ENCODE peak calls at places on chromosomes 7 and 10, in five cellular contexts. V is ovary, Y is kidney epithelial cell, W is suprapubic skin, L is AG04450. H is an unnamed sample.

GRCh38 chr10:22259280-22259679 is 41.5 kb upstream of the EBLN1 start:
- DNase-seq in V (no peak), Y (no peak), W (no peak), L (no peak), H (peak; percentile 20)

GRCh38 chr10:810351-810846 is 120.9 kb upstream of the DIP2C start:
- DNase-seq in V (no peak), Y (no peak), W (no peak), L (no peak), H (no peak)

GRCh38 chr7:81616951-81617350 is 152.9 kb downstream of the HGF start:
- DNase-seq in V (no peak), Y (no peak), W (no peak), L (no peak), H (no peak)

GRCh38 chr10:76303682-76304316 is 872.4 kb downstream of the LRMDA start:
- DNase-seq in V (peak; percentile 77), Y (no peak), W (peak; percentile 80), L (peak; percentile 21), H (peak; percentile 17)

GRCh38 chr7:46759711-46760480 is 822.0 kb downstream of the TNS3 start:
- DNase-seq in V (no peak), Y (no peak), W (no peak), L (no peak), H (no peak)

GRCh38 chr7:53428045-53428444 is 392.6 kb downstream of the POM121L12 start:
- DNase-seq in V (no peak), Y (no peak), W (no peak), L (no peak), H (no peak)

GRCh38 chr10:30092151-30092790 is 32.9 kb upstream of the JCAD start:
- DNase-seq in V (no peak), Y (peak; percentile 25), W (no peak), L (peak; percentile 24), H (no peak)

GRCh38 chr10:30371954-30372353 is 22.9 kb upstream of the MTPAP start:
- DNase-seq in V (no peak), Y (no peak), W (no peak), L (no peak), H (no peak)

GRCh38 chr10:124705021-124705740 is 39.0 kb downstream of the FAM53B start:
- DNase-seq in V (no peak), Y (no peak), W (no peak), L (no peak), H (peak; percentile 47)

GRCh38 chr10:124706876-124707516 is 37.2 kb downstream of the FAM53B start:
- DNase-seq in V (no peak), Y (no peak), W (no peak), L (no peak), H (no peak)

GRCh38 chr10:124704428-124704805 is 39.8 kb downstream of the FAM53B start:
- DNase-seq in V (no peak), Y (no peak), W (no peak), L (no peak), H (no peak)

GRCh38 chr10:124706462-124706857 is 37.7 kb downstream of the FAM53B start:
- DNase-seq in V (peak; percentile 44), Y (no peak), W (no peak), L (no peak), H (no peak)

GRCh38 chr10:124705817-124706461 is 38.2 kb downstream of the FAM53B start:
- DNase-seq in V (peak; percentile 47), Y (no peak), W (no peak), L (no peak), H (no peak)
- TF ChIP-seq CTCF in V (no peak), Y (no peak), W (no peak), L (no peak), H (no peak)

DNA sequence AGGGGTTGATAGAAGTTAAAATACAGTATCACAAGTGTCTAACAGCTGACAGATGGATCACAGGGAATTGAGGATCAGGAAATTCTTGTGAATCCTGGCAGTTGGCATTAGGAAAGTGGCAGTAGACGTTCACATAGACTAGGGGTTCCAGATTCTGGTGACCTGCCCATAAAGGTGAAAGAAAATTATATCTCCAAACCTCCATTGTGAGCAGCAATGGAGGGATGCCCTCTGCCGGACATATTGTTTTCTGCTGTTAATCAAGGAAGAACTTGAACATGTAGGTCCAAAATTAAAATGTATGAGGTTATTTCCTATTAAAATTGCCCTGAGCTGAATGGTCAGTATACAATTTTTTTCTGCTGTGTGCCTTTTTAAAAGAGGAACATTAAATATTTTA is 5.1 kb downstream of the NME8 start:
- DNase-seq in V (no peak), Y (no peak), W (no peak), L (no peak), H (peak; percentile 12)
- TF ChIP-seq CTCF in V (no peak), Y (peak; percentile 34), W (no peak), L (no peak), H (peak; percentile 19)

GRCh38 chr10:93126484-93127052 is 52.9 kb downstream of the CYP26A1 start:
- DNase-seq in V (no peak), Y (no peak), W (no peak), L (no peak), H (peak; percentile 32)
- TF ChIP-seq CTCF in V (no peak), Y (peak; percentile 15), W (no peak), L (peak; percentile 18), H (peak; percentile 61)

GRCh38 chr10:79024716-79025112 is 44.1 kb upstream of the ZMIZ1 start:
- DNase-seq in V (no peak), Y (no peak), W (peak; percentile 60), L (no peak), H (no peak)
- TF ChIP-seq CTCF in V (no peak), Y (no peak), W (no peak), L (no peak), H (no peak)

DNA sequence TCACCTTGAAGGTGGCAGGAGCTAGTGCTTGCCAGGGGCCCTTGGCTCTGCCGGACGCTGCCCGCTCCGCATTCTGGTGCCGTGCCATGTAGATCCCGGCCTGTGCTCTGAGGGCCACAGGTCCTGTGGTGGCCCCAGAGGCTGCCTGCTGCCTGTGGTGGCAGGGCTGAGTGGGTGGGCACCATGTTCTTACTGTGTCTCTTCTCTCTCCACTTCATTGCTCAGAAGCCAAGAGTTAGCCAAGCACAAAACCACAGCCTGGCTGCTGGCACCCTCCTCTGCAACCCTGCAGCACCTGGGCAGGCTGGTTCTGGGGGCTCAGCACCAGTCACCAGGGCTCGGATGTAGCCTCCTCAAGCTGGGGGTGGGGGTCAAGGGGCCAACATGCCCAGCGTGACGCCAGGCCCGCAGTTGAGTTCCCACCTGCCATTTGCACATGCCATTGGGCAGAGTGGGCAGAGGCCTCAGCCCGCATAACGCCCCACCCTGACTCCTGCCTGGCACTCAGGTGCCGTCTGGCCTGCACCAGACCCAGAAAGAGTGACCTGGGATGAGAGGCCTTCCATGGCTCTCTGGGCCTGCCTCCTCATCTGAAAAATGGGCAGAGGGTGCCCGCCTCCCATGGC is 16.3 kb downstream of the ZMIZ1 start:
- DNase-seq in V (peak; percentile 44), Y (no peak), W (no peak), L (no peak), H (no peak)
- TF ChIP-seq CTCF in V (no peak), Y (no peak), W (no peak), L (no peak), H (no peak)

GRCh38 chr7:66114743-66115727 is at the start of gene CRCP:
- DNase-seq in V (peak; percentile 84), Y (no peak), W (peak; percentile 91), L (peak; percentile 30), H (peak; percentile 87)
- TF ChIP-seq CTCF in V (no peak), Y (peak; percentile 49), W (peak; percentile 26), L (peak; percentile 62), H (no peak)

H was measured in activated CD8-positive, alpha-beta T cell treated with anti-CD3 and anti-CD28 coated beads for 36 hours.